ENCODE peak calls at places on chromosomes 6 and 20, in nine cellular contexts. R, W, F, J, X, H, L, P and M are unnamed samples. For H3K36me3, the result is how much of the 10 kb centered on the place peaks cover.

GRCh38 chr6:108526739-108527174 is 34.0 kb upstream of the FOXO3 start:
- DNase-seq in H (no peak), W (peak), R (no peak), F (peak), X (no peak), J (no peak), L (no peak), P (peak), M (no peak)

GRCh38 chr20:32970973-32971300 is 33.3 kb downstream of the SUN5 start:
- DNase-seq in H (no peak), W (no peak), X (no peak), J (no peak), P (no peak), F (no peak), R (no peak), L (no peak), M (no peak)

GRCh38 chr20:9609892-9610502 is 95.6 kb downstream of the LAMP5 start:
- DNase-seq in W (peak), R (peak), F (peak), H (no peak), P (peak), X (peak), J (no peak), L (peak), M (peak)

GRCh38 chr6:67629268-67629667 is 1005.8 kb upstream of the ADGRB3 start:
- DNase-seq in L (no peak), F (no peak), X (no peak), R (no peak), W (peak), P (no peak), J (no peak), H (no peak), M (peak)

GRCh38 chr6:210104-210456 is 82.2 kb upstream of the DUSP22 start:
- DNase-seq in X (no peak), R (no peak), F (no peak), P (no peak), W (no peak), J (no peak), L (no peak), H (no peak), M (no peak)

GRCh38 chr6:125201961-125202729 is 48.6 kb downstream of the TPD52L1 start:
- DNase-seq in J (peak), H (peak), X (peak), R (peak), W (peak), P (no peak), F (no peak), L (no peak), M (no peak)

GRCh38 chr6:118921084-118921483 is 13.9 kb downstream of the MCM9 start:
- DNase-seq in R (no peak), F (no peak), X (no peak), L (no peak), J (no peak), H (no peak), W (no peak), P (no peak), M (no peak)

GRCh38 chr6:122704086-122704485 is 75.4 kb upstream of the FABP7 start:
- DNase-seq in F (no peak), P (no peak), L (no peak), R (no peak), H (no peak), J (no peak), X (no peak), W (no peak), M (no peak)

GRCh38 chr20:55160996-55161395 is 685.6 kb downstream of the DOK5 start:
- DNase-seq in F (no peak), L (no peak), R (no peak), H (no peak), W (peak), J (no peak), P (no peak), X (no peak), M (no peak)

GRCh38 chr6:123629234-123629941 is 7.4 kb downstream of the TRDN start:
- DNase-seq in X (no peak), W (no peak), J (no peak), R (no peak), F (no peak), L (no peak), P (no peak), H (no peak), M (no peak)

GRCh38 chr6:73088138-73088813 is 137.0 kb downstream of the KHDC1L start:
- DNase-seq in W (peak), X (no peak), P (no peak), J (no peak), H (no peak), F (no peak), R (no peak), L (no peak), M (no peak)

GRCh38 chr6:56802570-56802969 is 152.3 kb upstream of the BEND6 start:
- DNase-seq in W (peak), J (no peak), X (no peak), F (no peak), R (no peak), H (no peak), P (no peak), L (no peak), M (no peak)

GRCh38 chr6:63572733-63573139 is 456 bp downstream of the LOC128125822 start:
- DNase-seq in H (no peak), P (no peak), L (no peak), R (no peak), F (no peak), J (peak), W (no peak), X (no peak), M (no peak)

GRCh38 chr6:150635906-150636514 is 36.3 kb downstream of the PLEKHG1 start:
- DNase-seq in H (no peak), J (no peak), R (no peak), X (no peak), F (no peak), P (no peak), L (no peak), W (peak), M (no peak)

GRCh38 chr20:461254-462198 is 807 bp downstream of the TBC1D20 start:
- DNase-seq in R (peak), L (peak), X (peak), J (peak), P (peak), W (peak), F (peak), H (peak), M (no peak)

GRCh38 chr6:7550433-7550801 is 8.9 kb downstream of the DSP start:
- DNase-seq in X (no peak), L (no peak), H (no peak), J (no peak), P (no peak), F (no peak), W (no peak), R (no peak), M (no peak)

GRCh38 chr6:115064680-115065079 is 721.9 kb upstream of the HS3ST5 start:
- DNase-seq in J (no peak), X (no peak), L (no peak), H (no peak), R (no peak), W (no peak), P (no peak), F (no peak), M (no peak)

GRCh38 chr6:123323419-123324329 is 313.1 kb downstream of the TRDN start:
- DNase-seq in L (no peak), F (no peak), W (peak), J (no peak), X (no peak), R (peak), P (no peak), H (no peak), M (no peak)

GRCh38 chr6:11775791-11776409 is 2.7 kb downstream of the ADTRP start:
- DNase-seq in P (no peak), J (no peak), H (no peak), W (no peak), F (no peak), L (no peak), R (no peak), X (no peak), M (no peak)

GRCh38 chr6:35919085-35919826 is 1.6 kb downstream of the SRPK1 start:
- DNase-seq in H (no peak), P (no peak), X (no peak), F (peak), L (no peak), J (no peak), W (peak), R (no peak), M (no peak)

GRCh38 chr6:57087916-57088315 is 2.1 kb upstream of the ZNF451 start:
- DNase-seq in L (no peak), R (no peak), W (no peak), F (no peak), J (no peak), H (no peak), X (no peak), P (no peak), M (no peak)

GRCh38 chr6:107712523-107713213 is 111.4 kb downstream of the SCML4 start:
- DNase-seq in W (peak), X (no peak), F (peak), R (no peak), P (no peak), J (no peak), L (no peak), H (no peak), M (no peak)

GRCh38 chr20:60224914-60225313 is 266.7 kb downstream of the CDH26 start:
- DNase-seq in J (no peak), P (peak), F (peak), R (no peak), W (no peak), H (no peak), L (no peak), X (no peak), M (no peak)

GRCh38 chr20:63896136-63896890 is 1.4 kb downstream of the DNAJC5 start:
- DNase-seq in R (peak), H (peak), L (peak), X (peak), P (peak), F (peak), J (peak), W (peak), M (no peak)

GRCh38 chr6:148109732-148110131 is 232.9 kb upstream of the SASH1 start:
- DNase-seq in H (no peak), R (no peak), L (no peak), W (peak), P (peak), X (no peak), F (no peak), J (no peak), M (no peak)

DNA sequence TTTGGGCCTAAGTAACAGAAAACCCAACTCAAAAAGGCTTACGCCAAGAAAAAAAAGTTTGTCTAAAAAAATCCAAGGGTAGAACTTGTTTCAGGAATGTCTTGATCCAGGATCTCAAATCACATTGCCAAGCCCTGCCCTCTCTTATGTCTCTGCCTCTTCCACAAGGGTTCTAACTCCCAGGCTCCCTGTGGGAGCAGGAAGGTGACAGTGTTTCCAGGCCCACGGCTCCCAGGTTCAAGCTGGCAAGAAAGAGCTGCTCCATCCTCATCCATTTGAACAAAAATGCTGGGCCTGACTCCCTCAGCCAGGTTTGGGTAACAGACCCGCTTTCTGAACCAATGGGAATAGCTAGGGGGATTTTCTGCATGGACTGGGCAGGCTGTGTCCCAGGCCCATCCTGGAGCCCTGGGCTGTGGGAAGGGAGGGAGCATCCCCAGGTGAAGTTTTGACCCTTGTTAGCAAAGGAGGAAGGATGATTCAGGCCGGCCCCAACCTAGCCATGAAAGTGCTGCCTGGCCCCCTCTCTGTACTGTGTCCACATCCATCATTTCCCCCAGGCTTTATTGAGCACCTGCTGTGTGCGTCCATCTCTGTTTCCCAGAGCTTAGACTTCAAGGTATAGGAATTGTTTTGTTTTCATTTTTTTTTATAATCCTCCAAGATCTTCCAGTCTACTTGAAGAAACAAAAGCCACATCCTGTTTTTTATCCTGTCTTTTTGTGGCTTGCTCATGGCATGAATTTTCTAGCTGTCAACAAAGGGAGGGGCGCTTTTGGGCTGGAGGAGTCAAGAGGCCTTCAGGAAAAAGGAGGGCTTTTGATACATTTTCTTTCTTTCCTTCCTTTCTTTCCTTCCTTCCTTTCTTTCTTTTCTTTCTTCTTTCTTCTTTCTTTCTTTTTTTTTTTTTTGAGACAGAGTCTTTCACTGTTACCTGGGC is 159.8 kb downstream of the TFAP2C start:
- DNase-seq in H (no peak), J (no peak), P (no peak), L (no peak), X (no peak), W (peak), R (no peak), F (no peak), M (no peak)
- H3K36me3 ChIP-seq in H (under half), J (under half), P (under half), L (under half), X (under half), W (under half), R (under half), F (under half), M (under half)

DNA sequence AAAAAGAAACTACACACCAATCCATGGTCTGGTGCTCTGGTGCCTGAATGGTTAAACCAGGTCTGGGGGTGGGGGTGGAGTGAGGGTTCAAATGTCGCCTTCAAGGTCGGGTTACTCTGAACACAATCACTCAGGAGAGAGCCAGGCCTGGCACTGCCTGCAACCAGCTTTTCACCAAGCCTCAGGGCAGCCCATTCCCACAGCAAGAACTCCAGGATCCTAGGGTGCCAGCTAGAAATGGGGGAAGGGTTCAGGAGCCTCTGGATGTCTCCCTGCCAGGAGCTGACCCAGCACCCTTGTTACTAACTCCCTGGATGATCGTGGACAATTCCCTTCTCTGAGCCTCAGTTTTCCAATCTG is 6.7 kb downstream of the SDC4 start:
- DNase-seq in F (no peak), W (no peak), J (no peak), H (no peak), P (peak), R (peak), L (no peak), X (no peak), M (no peak)
- H3K4me3 ChIP-seq in F (no peak), W (peak), J (peak), H (peak), P (peak), R (no peak), L (no peak), X (peak), M (peak)

DNA sequence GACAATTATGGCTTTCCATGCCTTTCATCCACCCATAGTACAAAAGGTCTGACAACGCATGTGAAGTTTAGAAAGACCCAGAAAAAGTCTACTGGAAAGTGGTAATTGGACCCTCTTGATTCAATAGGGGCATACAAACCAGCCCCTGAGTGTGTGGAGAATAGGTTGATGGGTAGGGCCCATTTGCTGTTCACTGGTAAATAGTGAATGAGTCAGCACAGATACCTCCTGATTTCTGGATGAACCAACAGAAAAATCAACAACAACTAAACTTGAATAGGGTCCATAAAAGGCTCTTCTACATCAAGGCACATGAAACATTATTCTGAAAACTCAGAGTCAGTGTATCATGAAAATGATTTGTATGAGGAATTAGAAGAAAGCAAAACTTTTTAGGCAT is 235.4 kb upstream of the SLC35B3 start:
- DNase-seq in H (no peak), R (no peak), J (no peak), F (no peak), W (no peak), X (no peak), L (no peak), P (no peak), M (no peak)
- TF ChIP-seq CTCF in H (no peak), R (no peak), J (no peak), F (no peak), W (no peak), X (no peak), L (no peak), P (no peak), M (no peak)

GRCh38 chr6:168188310-168188973 is 109.4 kb upstream of the FRMD1 start:
- DNase-seq in F (no peak), W (no peak), X (no peak), J (no peak), R (no peak), L (no peak), H (no peak), P (no peak), M (no peak)
- H3K36me3 ChIP-seq in F (under half), W (under half), X (under half), J (under half), R (under half), L (under half), H (under half), P (under half), M (under half)

DNA sequence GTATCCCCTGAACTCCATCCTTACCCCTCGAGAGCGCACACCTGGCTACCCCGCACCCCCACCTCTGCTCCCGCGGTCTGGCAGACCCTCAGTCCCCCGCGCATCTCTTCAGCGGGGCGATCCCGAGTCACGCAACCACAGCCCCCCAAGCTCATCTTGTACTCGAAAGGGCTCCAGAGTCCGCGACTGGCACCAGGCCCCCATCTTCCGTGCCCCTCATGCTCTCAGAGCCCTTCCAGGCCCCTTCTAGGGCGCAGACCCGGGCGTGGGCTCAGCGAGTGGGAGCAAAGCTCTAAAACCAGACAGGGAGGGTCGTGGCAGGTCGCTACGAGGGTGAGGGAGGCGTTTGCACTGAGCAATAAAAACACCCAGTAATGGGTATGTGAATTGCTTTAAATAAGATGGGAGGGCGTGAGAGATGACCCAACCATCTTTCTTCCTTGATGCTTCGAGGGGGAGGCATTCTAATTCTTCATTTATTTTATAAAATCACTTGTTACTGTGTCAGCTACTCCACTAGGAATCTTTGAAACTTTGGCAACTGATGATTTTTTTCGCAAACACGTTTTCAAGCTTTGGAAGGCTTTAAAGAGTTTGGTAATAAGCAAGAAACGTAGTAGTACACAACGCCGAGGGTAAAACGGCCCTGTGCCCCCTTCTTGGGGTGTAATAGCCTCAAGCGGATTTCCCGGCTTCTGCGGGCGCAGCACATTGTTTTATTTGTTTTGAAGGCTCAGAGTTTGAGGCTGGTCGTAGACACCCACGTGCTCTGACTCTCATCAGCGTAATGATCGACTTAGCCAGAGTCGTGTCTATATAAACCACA is 42.6 kb upstream of the SUPT3H start:
- DNase-seq in P (no peak), F (peak), H (peak), L (no peak), R (no peak), W (peak), J (peak), X (no peak), M (no peak)
- H3K4me3 ChIP-seq in P (no peak), F (peak), H (peak), L (peak), R (no peak), W (peak), J (no peak), X (peak), M (peak)

GRCh38 chr6:42451146-42451594 is 556 bp downstream of the TRERF1 start:
- DNase-seq in X (no peak), R (no peak), F (peak), H (no peak), J (no peak), W (no peak), P (no peak), L (no peak), M (no peak)

GRCh38 chr6:42448391-42448790 is 3.3 kb downstream of the TRERF1 start:
- DNase-seq in X (no peak), W (no peak), F (no peak), H (no peak), L (no peak), P (no peak), J (no peak), R (no peak), M (no peak)

GRCh38 chr6:42450314-42451145 is 1.2 kb downstream of the TRERF1 start:
- DNase-seq in R (no peak), X (no peak), W (peak), L (no peak), P (peak), J (no peak), H (no peak), F (no peak), M (no peak)

GRCh38 chr6:42448906-42449659 is 2.6 kb downstream of the TRERF1 start:
- DNase-seq in L (no peak), F (no peak), W (no peak), P (no peak), J (no peak), H (no peak), X (no peak), R (no peak), M (no peak)

GRCh38 chr6:42449917-42450313 is 1.8 kb downstream of the TRERF1 start:
- DNase-seq in P (no peak), R (no peak), H (no peak), X (no peak), J (no peak), W (peak), F (no peak), L (no peak), M (no peak)
- TF ChIP-seq CTCF in P (no peak), R (no peak), H (no peak), X (no peak), J (no peak), W (no peak), F (no peak), L (no peak), M (no peak)

GRCh38 chr20:35474504-35474903 is 19.1 kb downstream of the CEP250 start:
- DNase-seq in L (no peak), F (no peak), W (no peak), P (no peak), X (no peak), R (no peak), H (no peak), J (no peak), M (no peak)
- H3K36me3 ChIP-seq in L (under half), F (under half), W (under half), P (half or more), X (half or more), R (under half), H (half or more), J (under half), M (under half)

GRCh38 chr6:53528107-53528506 is 16.8 kb downstream of the GCLC start:
- DNase-seq in P (no peak), R (no peak), J (no peak), F (no peak), W (no peak), H (no peak), X (no peak), L (no peak), M (no peak)
- H3K4me3 ChIP-seq in P (no peak), R (no peak), J (no peak), F (no peak), W (no peak), H (no peak), X (no peak), L (no peak), M (no peak)

GRCh38 chr6:143213977-143214376 is 153.3 kb downstream of the AIG1 start:
- DNase-seq in L (no peak), F (no peak), X (no peak), R (no peak), J (no peak), H (no peak), W (no peak), P (no peak), M (no peak)
- TF ChIP-seq CTCF in L (no peak), F (no peak), X (no peak), R (no peak), J (no peak), H (no peak), W (no peak), P (no peak), M (no peak)